ENCODE peak calls at places on chromosomes 6 and 20, in four cellular contexts. V is cardiac fibroblast, C is retinal pigment epithelial cell, S is cardiac muscle cell. R is an unnamed sample.

GRCh38 chr20:41669708-41670263 is 51.6 kb upstream of the CHD6 start:
- DNase-seq in C (no peak), V (no peak), S (no peak), R (no peak)

GRCh38 chr20:63854766-63855362 is 6.4 kb upstream of the ABHD16B start:
- DNase-seq in S (peak; percentile 63), C (no peak), V (no peak), R (no peak)

GRCh38 chr6:101683884-101684283 is 290.4 kb downstream of the GRIK2 start:
- DNase-seq in C (no peak), V (no peak), S (no peak), R (no peak)

GRCh38 chr6:142444800-142445405 is 143.1 kb downstream of the ADGRG6 start:
- DNase-seq in C (no peak), V (no peak), S (no peak), R (no peak)

GRCh38 chr6:52286798-52287432 is 2.4 kb upstream of the MCM3 start:
- DNase-seq in V (peak; percentile 85), S (peak; percentile 69), C (no peak), R (peak; percentile 72)

GRCh38 chr6:28124350-28124970 is at the start of gene ZSCAN16:
- DNase-seq in V (peak; percentile 86), C (peak; percentile 52), S (peak; percentile 89), R (peak; percentile 78)

GRCh38 chr6:68134796-68135195 is 500.3 kb upstream of the ADGRB3 start:
- DNase-seq in S (no peak), V (no peak), C (no peak), R (no peak)

GRCh38 chr6:122399055-122399347 is 451 bp upstream of the HSF2 start:
- DNase-seq in V (no peak), S (no peak), C (no peak), R (no peak)

GRCh38 chr6:136090929-136091328 is 159.2 kb downstream of the MTFR2 start:
- DNase-seq in S (no peak), C (no peak), V (no peak), R (no peak)

GRCh38 chr6:42963855-42964605 is 3.5 kb downstream of the GNMT start:
- DNase-seq in S (peak; percentile 68), C (no peak), V (peak; percentile 63), R (peak; percentile 29)

GRCh38 chr6:146886587-146887446 is 288.0 kb downstream of the ADGB start:
- DNase-seq in S (no peak), C (no peak), V (no peak), R (no peak)

GRCh38 chr6:82908661-82909060 is 157.0 kb downstream of the UBE3D start:
- DNase-seq in V (no peak), C (no peak), S (no peak), R (no peak)

GRCh38 chr6:140082867-140083297 is 708.4 kb upstream of the CITED2 start:
- DNase-seq in V (peak; percentile 77), C (no peak), S (no peak), R (no peak)

GRCh38 chr6:678515-678914 is 14.4 kb downstream of the EXOC2 start:
- DNase-seq in C (no peak), V (no peak), S (no peak), R (no peak)

GRCh38 chr6:34341481-34341971 is 50.9 kb downstream of the NUDT3 start:
- DNase-seq in S (no peak), V (peak; percentile 39), C (peak; percentile 72), R (no peak)

GRCh38 chr6:144786825-144787224 is 501.7 kb downstream of the UTRN start:
- DNase-seq in S (no peak), C (no peak), V (no peak), R (no peak)

GRCh38 chr6:23505021-23505420 is 621.0 kb upstream of the NRSN1 start:
- DNase-seq in V (peak; percentile 10), S (no peak), C (no peak), R (no peak)

GRCh38 chr6:167825059-167825758 is 1.5 kb upstream of the AFDN start:
- DNase-seq in C (no peak), S (no peak), V (peak; percentile 15), R (peak; percentile 14)

GRCh38 chr6:32664827-32665362 is 1.6 kb downstream of the HLA-DQB1 start:
- DNase-seq in S (peak; percentile 41), C (no peak), V (no peak), R (peak; percentile 3)

GRCh38 chr6:14458669-14459266 is 341.2 kb downstream of the CD83 start:
- DNase-seq in V (peak; percentile 89), S (no peak), C (peak; percentile 23), R (no peak)

GRCh38 chr6:2839982-2840793 is 1.5 kb downstream of the SERPINB1 start:
- DNase-seq in C (no peak), V (no peak), S (no peak), R (no peak)

GRCh38 chr6:157715766-157716171 is 107.3 kb upstream of the SNX9 start:
- DNase-seq in V (peak; percentile 94), C (peak; percentile 18), S (no peak), R (no peak)

GRCh38 chr6:151635741-151636140 is 141.9 kb downstream of the CCDC170 start:
- DNase-seq in S (peak; percentile 2), C (no peak), V (no peak), R (no peak)

GRCh38 chr6:33192105-33192646 is at the start of gene COL11A2:
- DNase-seq in C (no peak), V (no peak), S (peak; percentile 74), R (peak; percentile 36)

GRCh38 chr20:48928832-48929725 is 7.6 kb downstream of the ARFGEF2 start:
- DNase-seq in C (peak; percentile 67), S (no peak), V (peak; percentile 46), R (no peak)

GRCh38 chr20:8481636-8482035 is 349.6 kb downstream of the PLCB1 start:
- DNase-seq in C (no peak), V (peak; percentile 50), S (no peak), R (no peak)

GRCh38 chr6:30260036-30260504 is 46.9 kb upstream of the TRIM26 start:
- DNase-seq in C (no peak), V (no peak), S (no peak), R (no peak)

GRCh38 chr6:17870302-17871168 is 116.9 kb downstream of the KIF13A start:
- DNase-seq in V (no peak), S (no peak), C (no peak), R (no peak)

GRCh38 chr20:25077610-25078169 is 4.3 kb downstream of the VSX1 start:
- DNase-seq in C (no peak), V (peak; percentile 39), S (no peak), R (no peak)

GRCh38 chr6:150749091-150749670 is 116.3 kb upstream of the MTHFD1L start:
- DNase-seq in S (no peak), C (no peak), V (no peak), R (no peak)

GRCh38 chr6:6694825-6695710 is 106.5 kb downstream of the LY86 start:
- DNase-seq in C (no peak), V (no peak), S (peak; percentile 24), R (no peak)

GRCh38 chr6:30394139-30394538 is 49.2 kb downstream of the RPP21 start:
- DNase-seq in S (no peak), V (no peak), C (no peak), R (no peak)

GRCh38 chr6:28648035-28648877 is 122.6 kb downstream of the GPX5 start:
- DNase-seq in V (peak; percentile 92), C (peak; percentile 34), S (peak; percentile 80), R (peak; percentile 89)

GRCh38 chr6:38307730-38308129 is 332.0 kb downstream of the BTBD9 start:
- DNase-seq in C (no peak), S (no peak), V (peak; percentile 8), R (no peak)

GRCh38 chr20:24470782-24471582 is 1.6 kb downstream of the SYNDIG1 start:
- DNase-seq in C (no peak), S (peak; percentile 23), V (no peak), R (no peak)

GRCh38 chr20:35497780-35498189 is 31.7 kb downstream of the C20orf173 start:
- DNase-seq in S (no peak), C (no peak), V (peak; percentile 38), R (no peak)

GRCh38 chr6:130269969-130270635 is 47.4 kb upstream of the SAMD3 start:
- DNase-seq in S (no peak), C (no peak), V (no peak), R (no peak)

GRCh38 chr6:130276507-130276906 is 53.8 kb upstream of the SAMD3 start:
- DNase-seq in V (no peak), C (no peak), S (no peak), R (no peak)

GRCh38 chr6:130274007-130274406 is 51.3 kb upstream of the SAMD3 start:
- DNase-seq in S (no peak), V (no peak), C (no peak), R (no peak)
- TF ChIP-seq CTCF in S (no peak), V (no peak), C (no peak), R (no peak)

GRCh38 chr6:8743146-8743745 is 307.9 kb upstream of the SLC35B3 start:
- DNase-seq in C (no peak), V (no peak), S (no peak), R (no peak)
- TF ChIP-seq CTCF in C (no peak), V (no peak), S (no peak), R (no peak)

GRCh38 chr6:24524801-24525200 is 30.0 kb downstream of the ALDH5A1 start:
- DNase-seq in C (peak; percentile 10), V (peak; percentile 68), S (peak; percentile 58), R (no peak)
- TF ChIP-seq CTCF in C (peak; percentile 75), V (peak; percentile 48), S (peak; percentile 56), R (peak; percentile 69)

DNA sequence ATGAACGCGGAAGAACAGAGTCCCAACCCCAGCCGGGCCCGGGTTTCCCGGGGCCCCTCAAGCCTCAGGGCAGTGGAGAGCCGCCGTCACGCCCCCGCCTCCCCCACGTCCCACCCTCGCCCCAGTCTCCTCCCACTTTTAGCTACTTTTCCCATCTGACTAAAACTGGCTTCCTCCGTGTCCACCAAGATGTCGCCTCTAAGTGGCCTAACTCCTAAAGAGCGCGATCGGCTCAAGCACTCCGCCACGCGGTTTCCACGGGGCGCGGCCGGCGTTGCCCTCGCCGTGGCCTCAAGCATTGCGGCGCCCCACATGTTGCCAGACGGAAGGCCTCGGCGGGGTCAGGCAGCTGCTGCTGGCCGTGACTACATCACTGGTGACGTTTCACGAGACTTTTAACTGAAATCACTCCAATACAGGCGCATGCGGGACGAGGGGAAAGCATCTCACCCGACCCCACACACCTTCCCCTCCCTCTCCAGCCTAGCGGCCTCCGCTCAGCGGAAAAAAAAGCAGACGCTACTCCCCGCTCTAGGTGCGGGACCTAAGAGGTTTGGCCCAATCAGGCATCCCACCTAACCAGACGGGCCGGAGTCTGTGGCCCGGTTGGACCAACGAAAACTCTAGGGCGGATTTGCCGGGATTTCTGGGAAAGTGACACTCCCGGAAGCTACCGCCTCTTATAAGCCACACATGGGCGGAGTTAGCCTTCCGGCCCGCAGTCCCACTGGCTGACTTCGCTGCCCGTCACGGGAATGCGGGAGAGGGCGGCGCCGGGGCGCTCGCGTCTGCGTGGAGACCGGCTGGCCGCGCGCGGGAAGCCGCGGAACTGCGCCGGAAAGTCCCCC is at the start of gene NXT1:
- DNase-seq in C (peak; percentile 95), V (peak; percentile 99), S (peak; percentile 98), R (peak; percentile 93)
- TF ChIP-seq CTCF in C (no peak), V (no peak), S (no peak), R (peak; percentile 25)

DNA sequence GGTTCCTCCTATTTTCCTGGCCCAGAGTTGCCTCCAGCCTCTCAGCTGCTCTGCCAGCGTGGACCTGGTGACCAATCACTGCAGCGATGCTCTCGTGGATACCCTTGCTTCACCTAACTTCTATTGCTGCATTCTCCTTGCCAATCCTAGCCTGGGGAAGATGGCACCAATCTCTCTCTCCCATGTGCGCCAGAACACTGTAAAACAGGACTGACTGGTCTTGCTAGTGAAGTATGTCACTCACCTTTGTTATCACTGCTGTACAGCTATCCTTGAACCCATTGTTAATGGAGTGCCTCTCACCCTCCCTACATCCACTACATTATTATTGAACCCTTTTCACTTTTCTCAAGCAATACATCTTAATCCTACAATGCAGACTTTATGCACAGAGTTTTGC is 80.1 kb downstream of the LYRM4 start:
- DNase-seq in C (no peak), S (no peak), V (no peak), R (no peak)
- TF ChIP-seq CTCF in C (no peak), S (no peak), V (no peak), R (no peak)

GRCh38 chr20:12941025-12941424 is 67.7 kb upstream of the SPTLC3 start:
- DNase-seq in S (no peak), V (peak; percentile 29), C (no peak), R (no peak)
- TF ChIP-seq CTCF in S (no peak), V (no peak), C (no peak), R (no peak)

R was measured in neural crest cell.